ENCODE peak calls at places on chromosome 12, in nine cellular contexts. I, U, S, A, T, X, K, D and M are unnamed samples.

GRCh38 chr12:66065623-66066022 is 64.9 kb downstream of the LLPH start:
- DNase-seq in I (no peak), U (no peak), S (no peak), A (no peak), T (no peak), X (no peak), K (no peak), D (no peak), M (no peak)

GRCh38 chr12:89345830-89346740 is 6.2 kb downstream of the DUSP6 start:
- DNase-seq in I (peak; percentile 61), U (peak; percentile 60), S (peak; percentile 79), A (no peak), T (peak; percentile 75), X (peak; percentile 88), K (peak; percentile 34), D (no peak), M (no peak)

GRCh38 chr12:43921666-43922337 is 85.9 kb downstream of the TMEM117 start:
- DNase-seq in I (no peak), U (no peak), S (no peak), A (no peak), T (no peak), X (no peak), K (no peak), D (no peak), M (no peak)

GRCh38 chr12:111448266-111448830 is 42.6 kb downstream of the SH2B3 start:
- DNase-seq in I (no peak), U (no peak), S (no peak), A (no peak), T (peak; percentile 38), X (no peak), K (peak; percentile 16), D (peak; percentile 72), M (no peak)

GRCh38 chr12:92987362-92987761 is 58.3 kb upstream of the EEA1 start:
- DNase-seq in I (peak; percentile 42), U (no peak), S (no peak), A (no peak), T (no peak), X (no peak), K (no peak), D (no peak), M (no peak)

GRCh38 chr12:49702676-49703228 is 4.5 kb downstream of the FMNL3 start:
- DNase-seq in I (no peak), U (no peak), S (no peak), A (no peak), T (peak; percentile 2), X (no peak), K (no peak), D (no peak), M (no peak)

GRCh38 chr12:132296063-132296462 is 33.3 kb downstream of the GALNT9 start:
- DNase-seq in I (no peak), U (no peak), S (no peak), A (no peak), T (no peak), X (peak; percentile 29), K (no peak), D (no peak), M (no peak)

GRCh38 chr12:80419660-80420059 is 24.4 kb upstream of the PTPRQ start:
- DNase-seq in I (no peak), U (no peak), S (no peak), A (no peak), T (no peak), X (no peak), K (no peak), D (no peak), M (no peak)

DNA sequence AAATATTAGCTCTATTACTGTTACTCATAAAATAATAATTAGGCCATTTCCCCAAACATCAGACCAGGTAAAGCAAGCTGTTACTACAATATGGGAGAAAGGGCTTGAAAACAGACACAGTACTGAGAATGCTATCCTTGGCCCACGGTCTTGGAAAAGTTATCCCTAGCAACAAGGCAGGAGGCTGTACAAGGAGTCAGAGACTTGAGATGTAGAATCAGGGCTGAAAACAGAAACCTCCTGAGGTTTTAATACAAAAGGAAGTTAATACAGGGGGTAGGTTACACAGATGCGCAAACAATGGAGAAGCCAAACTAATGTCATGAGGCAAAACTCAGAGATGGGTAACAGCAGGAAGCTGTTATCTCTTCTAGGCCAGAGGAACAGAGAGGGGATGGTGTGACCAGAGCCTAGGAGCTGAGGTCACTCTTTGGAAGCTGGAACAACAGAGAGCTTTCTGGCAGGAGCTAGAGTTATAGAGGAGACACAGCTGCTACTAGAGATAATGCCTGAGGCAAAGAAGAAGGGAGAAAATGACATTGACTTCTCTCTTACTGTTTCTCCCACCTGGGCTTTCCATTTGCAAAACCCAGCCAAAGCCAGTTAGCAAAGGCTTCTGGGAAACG is 248.8 kb downstream of the SUDS3 start:
- DNase-seq in I (no peak), U (no peak), S (no peak), A (no peak), T (peak; percentile 69), X (no peak), K (no peak), D (no peak), M (no peak)
- TF ChIP-seq POLR2A in I (no peak), U (no peak), S (no peak), A (no peak), T (no peak), X (no peak), K (no peak), D (no peak), M (no peak)

DNA sequence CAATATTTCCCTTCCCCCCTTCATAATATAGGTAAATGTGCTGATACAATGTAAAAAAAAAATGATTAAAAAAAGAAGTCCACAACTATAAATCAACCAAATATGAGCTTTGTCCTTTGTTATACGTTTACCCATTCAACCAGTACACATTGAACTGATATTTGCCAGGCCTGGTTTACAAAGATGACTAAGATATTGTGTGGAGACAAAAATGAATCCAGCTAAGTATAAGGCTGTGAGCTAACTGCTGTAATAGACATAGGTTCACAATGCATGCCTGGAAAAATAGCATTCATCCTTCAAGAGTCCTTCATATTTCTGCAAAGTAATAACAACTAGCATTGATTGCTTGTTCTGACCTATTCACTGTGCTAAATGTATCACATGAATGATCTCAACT is 6.9 kb downstream of the C12orf56 start:
- DNase-seq in I (no peak), U (no peak), S (no peak), A (no peak), T (no peak), X (no peak), K (no peak), D (no peak), M (no peak)
- H3K27ac ChIP-seq in I (no peak overlapping the region), U (no peak overlapping the region), S (no peak overlapping the region), A (no peak overlapping the region), T (no peak overlapping the region), X (no peak overlapping the region), K (no peak overlapping the region), D (no peak overlapping the region), M (no peak overlapping the region)

DNA sequence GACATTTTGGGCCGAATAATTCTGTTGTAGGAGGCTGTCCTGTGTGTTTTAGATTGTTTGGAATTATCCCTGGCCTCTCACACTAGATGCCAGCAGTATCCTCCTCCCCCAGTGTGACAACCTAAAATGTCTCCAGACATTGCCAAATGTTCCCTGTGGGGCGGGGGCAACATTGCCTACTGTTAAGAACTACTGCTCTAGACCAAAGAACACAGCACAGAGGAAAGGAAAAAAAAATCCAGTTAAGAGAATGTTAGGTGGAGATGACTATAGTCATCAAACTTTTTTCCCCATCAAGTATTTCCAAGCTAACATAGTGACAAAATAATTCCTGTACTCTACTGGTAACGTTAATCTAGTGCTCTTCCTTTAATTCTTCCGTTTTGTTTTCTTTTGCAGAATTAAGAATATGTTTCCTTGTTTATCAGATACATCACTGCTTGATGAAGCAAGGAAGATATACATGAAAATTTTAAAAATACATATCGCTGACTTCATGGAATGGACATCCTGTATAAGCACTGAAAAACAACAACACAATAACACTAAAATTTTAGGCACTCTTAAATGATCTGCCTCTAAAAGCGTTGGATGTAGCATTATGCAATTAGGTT is 3.6 kb downstream of the CDKN1B start:
- DNase-seq in I (no peak), U (no peak), S (no peak), A (no peak), T (no peak), X (no peak), K (no peak), D (peak; percentile 26), M (no peak)
- TF ChIP-seq POLR2AphosphoS5 in I (no peak), U (no peak), S (no peak), A (no peak), T (no peak), X (no peak), K (no peak), D (no peak), M (no peak)

GRCh38 chr12:109156036-109156435 is 39.6 kb downstream of the ACACB start:
- DNase-seq in I (no peak), U (no peak), S (no peak), A (no peak), T (peak; percentile 33), X (no peak), K (no peak), D (no peak), M (no peak)

GRCh38 chr12:109153711-109154434 is 37.5 kb downstream of the ACACB start:
- DNase-seq in I (no peak), U (no peak), S (peak; percentile 28), A (no peak), T (peak; percentile 74), X (peak; percentile 78), K (peak; percentile 24), D (no peak), M (no peak)

GRCh38 chr12:109156586-109156985 is 40.2 kb downstream of the ACACB start:
- DNase-seq in I (no peak), U (no peak), S (no peak), A (no peak), T (peak; percentile 52), X (no peak), K (no peak), D (no peak), M (no peak)

GRCh38 chr12:109157986-109158385 is 41.6 kb downstream of the ACACB start:
- DNase-seq in I (no peak), U (no peak), S (no peak), A (no peak), T (peak; percentile 50), X (no peak), K (no peak), D (no peak), M (no peak)

GRCh38 chr12:109154485-109155438 is 38.4 kb downstream of the ACACB start:
- DNase-seq in I (peak; percentile 87), U (peak; percentile 87), S (peak; percentile 82), A (peak; percentile 90), T (peak; percentile 96), X (peak; percentile 95), K (peak; percentile 85), D (peak; percentile 97), M (peak; percentile 78)
- TF ChIP-seq POLR2A in I (peak; percentile 27), U (peak; percentile 67), S (peak; percentile 60), A (peak; percentile 72), T (peak; percentile 27), X (no peak), K (no peak), D (peak; percentile 41), M (no peak)

GRCh38 chr12:46965880-46966279 is 113.5 kb upstream of the PCED1B start:
- DNase-seq in I (no peak), U (no peak), S (no peak), A (no peak), T (no peak), X (no peak), K (no peak), D (no peak), M (no peak)
- H3K27ac ChIP-seq in I (no peak overlapping the region), U (no peak overlapping the region), S (no peak overlapping the region), A (no peak overlapping the region), T (peak overlapping the region; percentile 67), X (no peak overlapping the region), K (no peak overlapping the region), D (peak overlapping the region; percentile 66), M (no peak overlapping the region)

GRCh38 chr12:47349770-47350408 is 270.1 kb upstream of the AMIGO2 start:
- DNase-seq in I (no peak), U (no peak), S (no peak), A (no peak), T (no peak), X (no peak), K (no peak), D (no peak), M (no peak)
- TF ChIP-seq POLR2AphosphoS5 in I (no peak), U (no peak), S (no peak), A (no peak), T (no peak), X (no peak), K (no peak), D (no peak), M (no peak)